ENCODE peak calls at places on chromosomes 4 and X, in eight cellular contexts. One of them, this sample, is unnamed.

GRCh38 chr4:36399762-36400353 is 118.4 kb downstream of the DTHD1 start:
- DNase-seq in fibroblast of lung: peak; percentile 6
- DNase-seq in uterus: no peak
- DNase-seq in CD8-positive, alpha-beta T cell: peak; percentile 59
- DNase-seq in cardiac fibroblast: peak; percentile 14
- DNase-seq in mammary epithelial cell: no peak
- DNase-seq in psoas muscle: no peak
- DNase-seq in prostate gland: no peak
- DNase-seq in this sample: no peak

GRCh38 chr4:114497116-114497515 is 101.5 kb upstream of the UGT8 start:
- DNase-seq in fibroblast of lung: no peak
- DNase-seq in uterus: no peak
- DNase-seq in CD8-positive, alpha-beta T cell: no peak
- DNase-seq in cardiac fibroblast: no peak
- DNase-seq in mammary epithelial cell: no peak
- DNase-seq in psoas muscle: no peak
- DNase-seq in prostate gland: no peak
- DNase-seq in this sample: no peak

GRCh38 chrX:56761167-56761566 is 32.1 kb downstream of the NBDY start:
- DNase-seq in fibroblast of lung: no peak
- DNase-seq in uterus: no peak
- DNase-seq in CD8-positive, alpha-beta T cell: no peak
- DNase-seq in cardiac fibroblast: no peak
- DNase-seq in mammary epithelial cell: no peak
- DNase-seq in psoas muscle: no peak
- DNase-seq in prostate gland: no peak
- DNase-seq in this sample: no peak

GRCh38 chr4:163447481-163447880 is 26.1 kb downstream of the TKTL2 start:
- DNase-seq in fibroblast of lung: no peak
- DNase-seq in uterus: no peak
- DNase-seq in CD8-positive, alpha-beta T cell: no peak
- DNase-seq in cardiac fibroblast: peak; percentile 57
- DNase-seq in mammary epithelial cell: no peak
- DNase-seq in psoas muscle: no peak
- DNase-seq in prostate gland: no peak
- DNase-seq in this sample: no peak

GRCh38 chr4:189792819-189793618 is 147.7 kb upstream of the FRG1 start:
- DNase-seq in fibroblast of lung: peak; percentile 29
- DNase-seq in uterus: no peak
- DNase-seq in CD8-positive, alpha-beta T cell: peak; percentile 32
- DNase-seq in cardiac fibroblast: peak; percentile 63
- DNase-seq in mammary epithelial cell: peak; percentile 52
- DNase-seq in psoas muscle: peak; percentile 50
- DNase-seq in prostate gland: peak; percentile 40
- DNase-seq in this sample: peak; percentile 72

GRCh38 chrX:29024813-29025342 is 437.6 kb downstream of the IL1RAPL1 start:
- DNase-seq in fibroblast of lung: no peak
- DNase-seq in uterus: no peak
- DNase-seq in CD8-positive, alpha-beta T cell: no peak
- DNase-seq in cardiac fibroblast: peak; percentile 7
- DNase-seq in mammary epithelial cell: peak; percentile 32
- DNase-seq in psoas muscle: no peak
- DNase-seq in prostate gland: no peak
- DNase-seq in this sample: no peak

GRCh38 chrX:10049246-10049645 is 82.1 kb downstream of the CLDN34 start:
- DNase-seq in fibroblast of lung: no peak
- DNase-seq in uterus: no peak
- DNase-seq in CD8-positive, alpha-beta T cell: no peak
- DNase-seq in cardiac fibroblast: peak; percentile 6
- DNase-seq in mammary epithelial cell: no peak
- DNase-seq in psoas muscle: no peak
- DNase-seq in prostate gland: no peak
- DNase-seq in this sample: no peak

GRCh38 chrX:50747471-50747900 is 66.5 kb downstream of the SHROOM4 start:
- DNase-seq in fibroblast of lung: peak; percentile 53
- DNase-seq in uterus: no peak
- DNase-seq in CD8-positive, alpha-beta T cell: no peak
- DNase-seq in cardiac fibroblast: peak; percentile 36
- DNase-seq in mammary epithelial cell: peak; percentile 8
- DNase-seq in psoas muscle: no peak
- DNase-seq in prostate gland: no peak
- DNase-seq in this sample: peak; percentile 21

GRCh38 chr4:76790377-76790776 is 107.6 kb downstream of the SOWAHB start:
- DNase-seq in fibroblast of lung: no peak
- DNase-seq in uterus: no peak
- DNase-seq in CD8-positive, alpha-beta T cell: no peak
- DNase-seq in cardiac fibroblast: no peak
- DNase-seq in mammary epithelial cell: no peak
- DNase-seq in psoas muscle: no peak
- DNase-seq in prostate gland: no peak
- DNase-seq in this sample: no peak

GRCh38 chr4:169993531-169993930 is 32.7 kb downstream of the MFAP3L start:
- DNase-seq in fibroblast of lung: no peak
- DNase-seq in uterus: no peak
- DNase-seq in CD8-positive, alpha-beta T cell: no peak
- DNase-seq in cardiac fibroblast: no peak
- DNase-seq in mammary epithelial cell: no peak
- DNase-seq in psoas muscle: no peak
- DNase-seq in prostate gland: no peak
- DNase-seq in this sample: no peak

GRCh38 chr4:168825975-168826374 is 184.1 kb downstream of the CBR4 start:
- DNase-seq in fibroblast of lung: peak; percentile 67
- DNase-seq in uterus: no peak
- DNase-seq in CD8-positive, alpha-beta T cell: no peak
- DNase-seq in cardiac fibroblast: no peak
- DNase-seq in mammary epithelial cell: no peak
- DNase-seq in psoas muscle: no peak
- DNase-seq in prostate gland: no peak
- DNase-seq in this sample: no peak

GRCh38 chr4:100356172-100356571 is 161.7 kb downstream of the EMCN start:
- DNase-seq in fibroblast of lung: no peak
- DNase-seq in uterus: no peak
- DNase-seq in CD8-positive, alpha-beta T cell: no peak
- DNase-seq in cardiac fibroblast: no peak
- DNase-seq in mammary epithelial cell: peak; percentile 62
- DNase-seq in psoas muscle: no peak
- DNase-seq in prostate gland: no peak
- DNase-seq in this sample: no peak

GRCh38 chrX:132491191-132491590 is 2.4 kb upstream of the MBNL3 start:
- DNase-seq in fibroblast of lung: no peak
- DNase-seq in uterus: no peak
- DNase-seq in CD8-positive, alpha-beta T cell: peak; percentile 8
- DNase-seq in cardiac fibroblast: no peak
- DNase-seq in mammary epithelial cell: peak; percentile 65
- DNase-seq in psoas muscle: no peak
- DNase-seq in prostate gland: no peak
- DNase-seq in this sample: no peak

GRCh38 chr4:88112856-88113255 is 45.6 kb downstream of the ABCG2 start:
- DNase-seq in fibroblast of lung: no peak
- DNase-seq in uterus: no peak
- DNase-seq in CD8-positive, alpha-beta T cell: no peak
- DNase-seq in cardiac fibroblast: no peak
- DNase-seq in mammary epithelial cell: no peak
- DNase-seq in psoas muscle: no peak
- DNase-seq in prostate gland: no peak
- DNase-seq in this sample: no peak

GRCh38 chr4:184733654-184734524 is at the start of gene CENPU:
- DNase-seq in fibroblast of lung: peak; percentile 99
- DNase-seq in uterus: peak; percentile 96
- DNase-seq in CD8-positive, alpha-beta T cell: peak; percentile 94
- DNase-seq in cardiac fibroblast: peak; percentile 99
- DNase-seq in mammary epithelial cell: peak; percentile 98
- DNase-seq in psoas muscle: peak; percentile 96
- DNase-seq in prostate gland: peak; percentile 96
- DNase-seq in this sample: peak; percentile 98
- TF ChIP-seq CTCF in fibroblast of lung: no peak
- TF ChIP-seq CTCF in uterus: peak; percentile 70
- TF ChIP-seq CTCF in CD8-positive, alpha-beta T cell: no peak
- TF ChIP-seq CTCF in cardiac fibroblast: no peak
- TF ChIP-seq CTCF in mammary epithelial cell: no peak
- TF ChIP-seq CTCF in psoas muscle: no peak
- TF ChIP-seq CTCF in prostate gland: no peak
- TF ChIP-seq CTCF in this sample: no peak

GRCh38 chr4:186709509-186709908 is 14.1 kb downstream of the FAT1 start:
- DNase-seq in fibroblast of lung: no peak
- DNase-seq in uterus: no peak
- DNase-seq in CD8-positive, alpha-beta T cell: no peak
- DNase-seq in cardiac fibroblast: no peak
- DNase-seq in mammary epithelial cell: no peak
- DNase-seq in psoas muscle: no peak
- DNase-seq in prostate gland: no peak
- DNase-seq in this sample: no peak

GRCh38 chr4:186707996-186708395 is 15.7 kb downstream of the FAT1 start:
- DNase-seq in fibroblast of lung: no peak
- DNase-seq in uterus: no peak
- DNase-seq in CD8-positive, alpha-beta T cell: no peak
- DNase-seq in cardiac fibroblast: no peak
- DNase-seq in mammary epithelial cell: no peak
- DNase-seq in psoas muscle: no peak
- DNase-seq in prostate gland: no peak
- DNase-seq in this sample: no peak

GRCh38 chr4:186708554-186708953 is 15.1 kb downstream of the FAT1 start:
- DNase-seq in fibroblast of lung: no peak
- DNase-seq in uterus: no peak
- DNase-seq in CD8-positive, alpha-beta T cell: no peak
- DNase-seq in cardiac fibroblast: no peak
- DNase-seq in mammary epithelial cell: no peak
- DNase-seq in psoas muscle: no peak
- DNase-seq in prostate gland: no peak
- DNase-seq in this sample: no peak

GRCh38 chr4:186712690-186713089 is 11.0 kb downstream of the FAT1 start:
- DNase-seq in fibroblast of lung: no peak
- DNase-seq in uterus: no peak
- DNase-seq in CD8-positive, alpha-beta T cell: no peak
- DNase-seq in cardiac fibroblast: peak; percentile 22
- DNase-seq in mammary epithelial cell: no peak
- DNase-seq in psoas muscle: no peak
- DNase-seq in prostate gland: no peak
- DNase-seq in this sample: no peak

GRCh38 chr4:186710521-186711119 is 13.0 kb downstream of the FAT1 start:
- DNase-seq in fibroblast of lung: no peak
- DNase-seq in uterus: no peak
- DNase-seq in CD8-positive, alpha-beta T cell: no peak
- DNase-seq in cardiac fibroblast: no peak
- DNase-seq in mammary epithelial cell: no peak
- DNase-seq in psoas muscle: no peak
- DNase-seq in prostate gland: no peak
- DNase-seq in this sample: no peak
- H3K4me3 ChIP-seq in fibroblast of lung: no peak overlapping the region
- H3K4me3 ChIP-seq in uterus: no peak overlapping the region
- H3K4me3 ChIP-seq in CD8-positive, alpha-beta T cell: no peak overlapping the region
- H3K4me3 ChIP-seq in cardiac fibroblast: no peak overlapping the region
- H3K4me3 ChIP-seq in mammary epithelial cell: no peak overlapping the region
- H3K4me3 ChIP-seq in psoas muscle: no peak overlapping the region
- H3K4me3 ChIP-seq in prostate gland: no peak overlapping the region
- H3K4me3 ChIP-seq in this sample: no peak overlapping the region

GRCh38 chr4:129213692-129214091 is 117.7 kb downstream of the C4orf33 start:
- DNase-seq in fibroblast of lung: no peak
- DNase-seq in uterus: no peak
- DNase-seq in CD8-positive, alpha-beta T cell: no peak
- DNase-seq in cardiac fibroblast: no peak
- DNase-seq in mammary epithelial cell: no peak
- DNase-seq in psoas muscle: no peak
- DNase-seq in prostate gland: no peak
- DNase-seq in this sample: no peak

GRCh38 chr4:129218897-129219296 is 122.9 kb downstream of the C4orf33 start:
- DNase-seq in fibroblast of lung: peak; percentile 53
- DNase-seq in uterus: no peak
- DNase-seq in CD8-positive, alpha-beta T cell: no peak
- DNase-seq in cardiac fibroblast: peak; percentile 16
- DNase-seq in mammary epithelial cell: no peak
- DNase-seq in psoas muscle: no peak
- DNase-seq in prostate gland: no peak
- DNase-seq in this sample: no peak

GRCh38 chr4:129220254-129220653 is 124.3 kb downstream of the C4orf33 start:
- DNase-seq in fibroblast of lung: no peak
- DNase-seq in uterus: no peak
- DNase-seq in CD8-positive, alpha-beta T cell: no peak
- DNase-seq in cardiac fibroblast: no peak
- DNase-seq in mammary epithelial cell: no peak
- DNase-seq in psoas muscle: no peak
- DNase-seq in prostate gland: no peak
- DNase-seq in this sample: no peak

GRCh38 chr4:129223955-129224354 is 128.0 kb downstream of the C4orf33 start:
- DNase-seq in fibroblast of lung: no peak
- DNase-seq in uterus: no peak
- DNase-seq in CD8-positive, alpha-beta T cell: no peak
- DNase-seq in cardiac fibroblast: no peak
- DNase-seq in mammary epithelial cell: no peak
- DNase-seq in psoas muscle: no peak
- DNase-seq in prostate gland: no peak
- DNase-seq in this sample: peak; percentile 36

DNA sequence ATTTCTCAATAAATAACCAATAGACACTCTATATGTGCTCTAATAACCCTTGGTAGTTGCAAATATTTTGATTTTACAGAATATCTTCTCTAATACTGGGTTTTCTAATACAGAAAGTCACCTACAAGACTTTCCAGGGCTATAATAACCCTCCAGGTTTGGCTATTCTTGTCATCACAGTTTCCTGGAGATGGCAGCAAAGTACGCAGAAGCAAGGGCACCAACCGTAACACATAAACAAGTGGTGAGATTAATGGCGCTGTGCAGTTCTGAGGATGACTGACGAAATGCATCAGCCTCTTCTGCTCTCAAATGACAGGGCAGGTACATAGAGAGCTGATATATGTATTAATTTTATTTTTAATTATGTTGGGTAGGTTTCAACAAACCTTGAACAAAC is 122.4 kb downstream of the C4orf33 start:
- DNase-seq in fibroblast of lung: peak; percentile 5
- DNase-seq in uterus: no peak
- DNase-seq in CD8-positive, alpha-beta T cell: no peak
- DNase-seq in cardiac fibroblast: peak; percentile 39
- DNase-seq in mammary epithelial cell: no peak
- DNase-seq in psoas muscle: no peak
- DNase-seq in prostate gland: no peak
- DNase-seq in this sample: peak; percentile 63
- TF ChIP-seq CTCF in fibroblast of lung: peak; percentile 22
- TF ChIP-seq CTCF in uterus: no peak
- TF ChIP-seq CTCF in CD8-positive, alpha-beta T cell: no peak
- TF ChIP-seq CTCF in cardiac fibroblast: no peak
- TF ChIP-seq CTCF in mammary epithelial cell: no peak
- TF ChIP-seq CTCF in psoas muscle: peak; percentile 26
- TF ChIP-seq CTCF in prostate gland: no peak
- TF ChIP-seq CTCF in this sample: peak; percentile 75

DNA sequence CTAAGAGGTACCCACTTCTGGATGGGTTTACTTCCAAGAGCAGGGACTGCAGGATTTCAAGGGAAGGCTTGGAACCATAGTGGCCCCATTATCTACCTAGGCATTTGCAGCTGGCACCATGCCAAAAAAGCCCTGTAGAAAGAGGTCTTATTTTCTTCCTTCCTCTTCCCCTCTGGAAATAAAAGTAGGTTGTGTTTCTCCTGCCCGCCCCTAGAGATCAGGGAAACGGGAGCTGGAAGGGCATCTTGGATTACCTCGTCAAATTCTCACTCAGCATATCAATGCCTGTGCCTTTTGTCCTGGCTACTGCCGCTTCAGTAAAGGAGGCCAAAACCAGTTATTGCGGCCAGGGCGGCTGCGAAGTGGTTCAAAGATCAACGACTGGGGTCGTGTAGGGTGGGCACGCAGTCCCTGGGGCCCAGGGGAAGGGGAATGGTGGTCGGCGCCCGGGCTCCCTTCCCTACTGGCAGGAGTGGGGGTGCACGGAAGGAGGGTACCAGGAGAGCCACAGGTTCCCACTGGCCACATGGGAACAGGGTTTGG is 1.5 kb downstream of the SCD5 start:
- DNase-seq in fibroblast of lung: no peak
- DNase-seq in uterus: no peak
- DNase-seq in CD8-positive, alpha-beta T cell: no peak
- DNase-seq in cardiac fibroblast: peak; percentile 16
- DNase-seq in mammary epithelial cell: peak; percentile 42
- DNase-seq in psoas muscle: no peak
- DNase-seq in prostate gland: no peak
- DNase-seq in this sample: peak; percentile 21
- H3K4me3 ChIP-seq in fibroblast of lung: peak overlapping the region; percentile 20
- H3K4me3 ChIP-seq in uterus: peak overlapping the region; percentile 72
- H3K4me3 ChIP-seq in CD8-positive, alpha-beta T cell: no peak overlapping the region
- H3K4me3 ChIP-seq in cardiac fibroblast: peak overlapping the region; percentile 71
- H3K4me3 ChIP-seq in mammary epithelial cell: peak overlapping the region; percentile 65
- H3K4me3 ChIP-seq in psoas muscle: peak overlapping the region; percentile 72
- H3K4me3 ChIP-seq in prostate gland: peak overlapping the region; percentile 63
- H3K4me3 ChIP-seq in this sample: peak overlapping the region; percentile 65